ENCODE peak calls at places on chromosomes 7 and 10, in seven cellular contexts. D, Y, H, A, M, E and V are unnamed samples.

GRCh38 chr7:47950714-47951113 is 2.4 kb upstream of the PKD1L1 start:
- DNase-seq in M (no peak), Y (no peak), E (no peak), H (no peak), D (no peak), A (no peak), V (no peak)

GRCh38 chr10:121085386-121085785 is 234.2 kb downstream of the WDR11 start:
- DNase-seq in E (no peak), D (no peak), A (no peak), H (no peak), M (no peak), Y (no peak), V (no peak)

GRCh38 chr10:126278846-126279245 is 109.4 kb downstream of the ADAM12 start:
- DNase-seq in M (no peak), Y (peak; percentile 87), A (no peak), E (no peak), H (no peak), D (no peak), V (no peak)

GRCh38 chr10:82826132-82826531 is 951.1 kb downstream of the NRG3 start:
- DNase-seq in Y (peak; percentile 46), M (no peak), D (no peak), H (no peak), E (no peak), A (no peak), V (no peak)

GRCh38 chr10:3658766-3659165 is 126.2 kb downstream of the KLF6 start:
- DNase-seq in H (no peak), M (no peak), E (no peak), D (no peak), Y (no peak), A (no peak), V (no peak)

GRCh38 chr7:151018421-151019129 is 5.7 kb downstream of the ATG9B start:
- DNase-seq in D (no peak), H (no peak), E (peak; percentile 40), Y (no peak), A (no peak), M (no peak), V (no peak)

GRCh38 chr7:102978280-102978679 is 65.5 kb downstream of the LRRC17 start:
- DNase-seq in D (peak; percentile 49), Y (peak; percentile 97), E (no peak), M (no peak), A (no peak), H (no peak), V (peak; percentile 90)

GRCh38 chr10:46549171-46550075 is 7.0 kb downstream of the GPRIN2 start:
- DNase-seq in A (no peak), E (no peak), M (no peak), D (no peak), Y (no peak), H (no peak), V (peak; percentile 9)

GRCh38 chr7:32059289-32060045 is 10.7 kb downstream of the PDE1C start:
- DNase-seq in E (no peak), H (no peak), M (no peak), Y (peak; percentile 83), A (no peak), D (no peak), V (no peak)

GRCh38 chr10:119644994-119645393 is 6.2 kb upstream of the BAG3 start:
- DNase-seq in M (no peak), E (no peak), A (no peak), D (no peak), Y (no peak), H (no peak), V (no peak)

GRCh38 chr7:75531359-75531821 is 39.3 kb downstream of the SPDYE5 start:
- DNase-seq in H (no peak), A (no peak), D (no peak), M (no peak), E (no peak), Y (no peak), V (peak; percentile 39)

GRCh38 chr10:76126607-76127190 is 695.3 kb downstream of the LRMDA start:
- DNase-seq in A (no peak), E (no peak), H (no peak), D (no peak), Y (peak; percentile 68), M (no peak), V (no peak)

GRCh38 chr10:112369495-112370423 is 4.2 kb upstream of the ACSL5 start:
- DNase-seq in E (no peak), D (no peak), H (no peak), Y (no peak), M (peak; percentile 20), A (no peak), V (no peak)

GRCh38 chr10:109173910-109174309 is 749.4 kb downstream of the XPNPEP1 start:
- DNase-seq in H (no peak), Y (no peak), M (no peak), D (no peak), E (no peak), A (no peak), V (no peak)

GRCh38 chr7:94323872-94324271 is 70.8 kb upstream of the COL1A2 start:
- DNase-seq in M (no peak), D (no peak), E (no peak), A (no peak), H (no peak), Y (no peak), V (no peak)

DNA sequence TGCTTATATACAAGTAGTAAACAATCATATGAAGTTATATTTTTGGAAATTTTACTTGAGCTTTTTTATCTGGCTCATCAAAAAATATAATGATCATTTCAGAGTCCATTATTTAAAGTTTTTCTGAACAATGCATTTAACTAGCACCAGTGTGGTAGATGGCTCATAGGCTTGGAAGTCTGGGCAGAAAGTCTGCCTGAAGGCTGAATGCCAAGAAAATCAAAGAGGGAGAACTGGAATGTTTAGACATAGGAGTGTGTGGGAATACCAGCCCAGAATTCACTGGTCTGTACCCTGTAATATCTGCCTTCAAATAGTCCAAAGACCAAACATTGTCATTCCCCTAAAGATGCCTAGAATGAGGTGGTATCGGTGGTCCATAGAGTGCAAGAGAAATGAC is 40.3 kb upstream of the ANK3 start:
- DNase-seq in A (no peak), Y (peak; percentile 91), D (no peak), M (no peak), E (peak; percentile 19), H (no peak), V (no peak)
- H3K4me1 ChIP-seq in A (peaks cover 11% of the 10 kb centered on the region), Y (peaks cover 68% of the 10 kb centered on the region), D (no peaks in the 10 kb centered on the region), M (no peaks in the 10 kb centered on the region), E (peaks cover 12% of the 10 kb centered on the region), H (no peaks in the 10 kb centered on the region), V (no peaks in the 10 kb centered on the region)

GRCh38 chr10:48536226-48536500 is 68.7 kb downstream of the ARHGAP22 start:
- DNase-seq in M (no peak), H (no peak), A (no peak), Y (no peak), E (no peak), D (no peak), V (no peak)

GRCh38 chr10:48536916-48537890 is 67.7 kb downstream of the ARHGAP22 start:
- DNase-seq in Y (no peak), H (no peak), M (no peak), E (peak; percentile 77), A (no peak), D (no peak), V (no peak)

GRCh38 chr10:48533540-48533939 is 71.3 kb downstream of the ARHGAP22 start:
- DNase-seq in D (no peak), H (no peak), E (no peak), M (no peak), A (no peak), Y (no peak), V (no peak)

GRCh38 chr10:48533951-48534720 is 70.7 kb downstream of the ARHGAP22 start:
- DNase-seq in E (peak; percentile 84), H (no peak), D (no peak), Y (peak; percentile 63), M (no peak), A (no peak), V (no peak)

GRCh38 chr10:48535416-48536225 is 69.3 kb downstream of the ARHGAP22 start:
- DNase-seq in Y (no peak), H (no peak), A (no peak), D (no peak), M (peak; percentile 66), E (no peak), V (no peak)
- TF ChIP-seq CTCF in Y (no peak), H (no peak), A (no peak), D (no peak), M (peak; percentile 41), E (no peak), V (no peak)

DNA sequence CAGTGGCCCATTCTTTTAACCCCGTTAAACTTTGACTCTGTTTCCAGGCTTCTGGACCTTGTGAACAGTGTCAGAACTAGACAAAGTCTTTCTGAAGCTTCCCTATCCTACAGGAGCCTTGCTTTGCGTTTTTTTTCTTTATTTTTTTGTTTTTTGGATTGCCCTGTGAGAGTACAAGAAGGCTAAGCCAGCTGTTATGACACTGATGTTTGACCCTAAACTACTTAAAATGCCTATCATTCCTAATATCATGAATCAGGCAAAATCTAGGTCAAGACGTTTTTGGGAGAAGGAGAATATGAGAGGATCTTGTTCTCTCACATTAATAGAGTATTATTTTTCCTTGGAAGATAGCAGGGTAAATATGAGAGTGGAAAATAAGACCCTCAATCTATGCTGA is 79.8 kb downstream of the EPDR1 start:
- DNase-seq in M (no peak), H (no peak), E (no peak), Y (peak; percentile 36), A (no peak), D (no peak), V (no peak)
- H3K4me3 ChIP-seq in M (no peak overlapping the region), H (no peak overlapping the region), E (no peak overlapping the region), Y (no peak overlapping the region), A (no peak overlapping the region), D (no peak overlapping the region), V (no peak overlapping the region)

DNA sequence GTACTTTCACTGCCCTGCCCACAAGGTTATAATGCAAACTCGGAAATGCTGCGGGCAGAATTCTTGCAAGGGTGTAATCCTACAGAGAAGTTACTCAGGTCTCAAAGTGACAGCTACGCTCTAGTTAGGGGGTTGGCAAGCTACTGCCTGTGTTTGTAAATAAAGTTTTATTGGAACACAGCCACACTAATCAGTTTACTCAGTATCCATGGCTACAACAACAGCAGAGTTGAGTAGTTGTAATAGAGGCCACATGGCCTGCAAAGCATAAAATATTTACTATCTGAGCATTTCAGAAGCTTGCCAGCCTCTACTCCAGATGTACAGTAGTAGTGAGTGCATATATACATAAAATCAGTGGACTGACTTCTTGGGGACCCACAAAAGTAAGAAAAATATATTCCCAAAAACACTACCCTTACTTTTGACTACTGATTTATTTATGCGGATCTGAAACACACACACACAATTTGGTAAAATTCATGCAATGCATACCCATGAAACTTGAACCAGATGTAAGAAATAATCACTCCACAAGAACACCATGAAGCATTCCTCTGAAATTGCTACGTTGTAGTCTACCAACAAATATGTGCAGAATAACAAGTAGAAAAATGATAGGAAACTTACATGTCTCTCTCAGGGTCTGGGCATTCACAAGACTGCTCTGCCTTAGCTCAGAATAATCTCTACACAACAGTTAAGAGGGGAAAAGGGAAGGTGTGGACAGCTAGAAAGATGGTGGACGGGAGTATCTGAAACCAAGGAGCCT is 52.9 kb downstream of the SMURF1 start:
- DNase-seq in E (no peak), Y (peak; percentile 58), M (no peak), A (no peak), H (no peak), D (no peak), V (no peak)
- H3K4me1 ChIP-seq in E (no peaks in the 10 kb centered on the region), Y (no peaks in the 10 kb centered on the region), M (peaks cover 5% of the 10 kb centered on the region), A (peaks cover 14% of the 10 kb centered on the region), H (no peaks in the 10 kb centered on the region), D (no peaks in the 10 kb centered on the region), V (peaks cover 9% of the 10 kb centered on the region)